ENCODE peak calls at places on chromosome 12, in nine cellular contexts. P is stimulated activated CD4-positive, alpha-beta T cell treated with anti-CD3 and anti-CD28 coated beads, Interleukin-15, amount 100 ng/mL, for 1 hour; G is colonic mucosa; V is T-helper 2 cell; X is body of pancreas; O is neural crest cell; T is GM04503; K is NCI-H1092; Q is KG1. H is an unnamed sample.

GRCh38 chr12:108248011-108248410 is 91.1 kb downstream of the CMKLR1 start:
- DNase-seq in P (no peak), G (no peak), V (no peak), X (no peak), O (no peak), T (no peak), K (no peak), Q (no peak), H (no peak)

GRCh38 chr12:120654656-120655055 is 14.2 kb downstream of the CABP1 start:
- DNase-seq in P (no peak), G (no peak), V (no peak), X (no peak), O (no peak), T (no peak), K (no peak), Q (no peak), H (no peak)

GRCh38 chr12:56145218-56145617 is 7.2 kb upstream of the MYL6B start:
- DNase-seq in P (no peak), G (no peak), V (no peak), X (no peak), O (no peak), T (no peak), K (no peak), Q (no peak), H (no peak)

GRCh38 chr12:20525064-20525610 is 156.8 kb downstream of the PDE3A start:
- DNase-seq in P (no peak), G (no peak), V (no peak), X (no peak), O (no peak), T (no peak), K (no peak), Q (no peak), H (peak)

GRCh38 chr12:105107176-105107496 is 395 bp upstream of the WASHC4 start:
- DNase-seq in P (no peak), G (no peak), V (no peak), X (no peak), O (no peak), T (no peak), K (no peak), Q (no peak), H (no peak)

GRCh38 chr12:83097656-83098055 is 410.9 kb downstream of the TMTC2 start:
- DNase-seq in P (no peak), G (no peak), V (no peak), X (no peak), O (no peak), T (no peak), K (no peak), Q (no peak), H (no peak)

GRCh38 chr12:2876431-2877046 is 435 bp downstream of the FOXM1 start:
- DNase-seq in P (no peak), G (no peak), V (no peak), X (no peak), O (no peak), T (no peak), K (no peak), Q (peak), H (no peak)

GRCh38 chr12:27965411-27965810 is 7.1 kb downstream of the PTHLH start:
- DNase-seq in P (no peak), G (no peak), V (no peak), X (no peak), O (no peak), T (no peak), K (no peak), Q (no peak), H (no peak)

GRCh38 chr12:108090932-108091331 is 38.2 kb upstream of the WSCD2 start:
- DNase-seq in P (no peak), G (no peak), V (no peak), X (no peak), O (no peak), T (no peak), K (no peak), Q (no peak), H (no peak)

GRCh38 chr12:112122823-112123690 is 2.3 kb upstream of the TRAFD1 start:
- DNase-seq in P (no peak), G (no peak), V (no peak), X (no peak), O (no peak), T (no peak), K (no peak), Q (no peak), H (peak)

GRCh38 chr12:6393109-6393508 is 9.1 kb downstream of the LTBR start:
- DNase-seq in P (no peak), G (no peak), V (no peak), X (no peak), O (no peak), T (no peak), K (no peak), Q (no peak), H (no peak)

GRCh38 chr12:121245951-121246350 is 36.0 kb downstream of the P2RX4 start:
- DNase-seq in P (no peak), G (no peak), V (no peak), X (no peak), O (no peak), T (no peak), K (no peak), Q (no peak), H (no peak)

GRCh38 chr12:14810953-14811483 is 3.0 kb downstream of the SMCO3 start:
- DNase-seq in P (no peak), G (peak), V (no peak), X (peak), O (no peak), T (no peak), K (peak), Q (no peak), H (peak)

GRCh38 chr12:106285993-106286392 is 16.5 kb upstream of the TCP11L2 start:
- DNase-seq in P (no peak), G (no peak), V (no peak), X (no peak), O (no peak), T (no peak), K (no peak), Q (no peak), H (no peak)

GRCh38 chr12:10590976-10591375 is 22.4 kb downstream of the MAGOHB start:
- DNase-seq in P (no peak), G (no peak), V (no peak), X (no peak), O (no peak), T (no peak), K (no peak), Q (no peak), H (no peak)

GRCh38 chr12:64633940-64634337 is 23.6 kb downstream of the RASSF3 start:
- DNase-seq in P (no peak), G (peak), V (no peak), X (peak), O (no peak), T (no peak), K (no peak), Q (no peak), H (peak)

GRCh38 chr12:67764946-67765619 is 116.5 kb downstream of the DYRK2 start:
- DNase-seq in P (no peak), G (no peak), V (no peak), X (peak), O (no peak), T (no peak), K (no peak), Q (no peak), H (no peak)

GRCh38 chr12:24631691-24632090 is 317.2 kb downstream of the BCAT1 start:
- DNase-seq in P (no peak), G (no peak), V (no peak), X (no peak), O (no peak), T (no peak), K (no peak), Q (no peak), H (no peak)

GRCh38 chr12:22656376-22656775 is 31.4 kb downstream of the ETNK1 start:
- DNase-seq in P (no peak), G (no peak), V (no peak), X (no peak), O (no peak), T (no peak), K (no peak), Q (no peak), H (no peak)

GRCh38 chr12:122917508-122918227 is 21.7 kb upstream of the VPS37B start:
- DNase-seq in P (no peak), G (peak), V (no peak), X (peak), O (no peak), T (peak), K (no peak), Q (no peak), H (no peak)

GRCh38 chr12:131571827-131572226 is 139.1 kb upstream of the SFSWAP start:
- DNase-seq in P (no peak), G (no peak), V (no peak), X (no peak), O (no peak), T (no peak), K (no peak), Q (no peak), H (no peak)

GRCh38 chr12:68406134-68406576 is 74.0 kb upstream of the MDM1 start:
- DNase-seq in P (no peak), G (peak), V (no peak), X (peak), O (no peak), T (peak), K (no peak), Q (no peak), H (peak)

GRCh38 chr12:3743803-3744202 is 9.1 kb downstream of the CRACR2A start:
- DNase-seq in P (no peak), G (peak), V (no peak), X (no peak), O (no peak), T (no peak), K (no peak), Q (no peak), H (no peak)

GRCh38 chr12:6367969-6368892 is 7.1 kb downstream of the SCNN1A start:
- DNase-seq in P (no peak), G (peak), V (no peak), X (no peak), O (no peak), T (no peak), K (no peak), Q (no peak), H (no peak)

GRCh38 chr12:121536929-121537813 is 43.7 kb downstream of the KDM2B start:
- DNase-seq in P (peak), G (peak), V (peak), X (peak), O (peak), T (no peak), K (peak), Q (peak), H (peak)

GRCh38 chr12:54311091-54311490 is 10.3 kb upstream of the NFE2 start:
- DNase-seq in P (no peak), G (no peak), V (no peak), X (no peak), O (no peak), T (no peak), K (no peak), Q (no peak), H (no peak)

GRCh38 chr12:29253916-29254625 is 105.0 kb downstream of the FAR2 start:
- DNase-seq in P (no peak), G (no peak), V (no peak), X (no peak), O (no peak), T (no peak), K (no peak), Q (no peak), H (no peak)

GRCh38 chr12:47964102-47964723 is 817 bp downstream of the TMEM106C start:
- DNase-seq in P (no peak), G (peak), V (no peak), X (peak), O (no peak), T (no peak), K (no peak), Q (no peak), H (peak)

GRCh38 chr12:109169262-109169661 is 52.9 kb downstream of the ACACB start:
- DNase-seq in P (no peak), G (no peak), V (no peak), X (no peak), O (no peak), T (no peak), K (no peak), Q (no peak), H (no peak)

GRCh38 chr12:1289371-1290155 is 298.5 kb downstream of the ERC1 start:
- DNase-seq in P (no peak), G (no peak), V (no peak), X (no peak), O (no peak), T (no peak), K (no peak), Q (peak), H (peak)

GRCh38 chr12:48765753-48766162 is 23.1 kb downstream of the ADCY6 start:
- DNase-seq in P (no peak), G (no peak), V (no peak), X (no peak), O (no peak), T (no peak), K (no peak), Q (peak), H (peak)

GRCh38 chr12:109036975-109037374 is 15.4 kb upstream of the USP30 start:
- DNase-seq in P (no peak), G (no peak), V (no peak), X (no peak), O (no peak), T (no peak), K (no peak), Q (no peak), H (no peak)

GRCh38 chr12:53181935-53182334 is 1.2 kb upstream of the CSAD start:
- DNase-seq in P (no peak), G (no peak), V (no peak), X (no peak), O (no peak), T (no peak), K (no peak), Q (no peak), H (no peak)